ENCODE peak calls at places on chromosomes 5 and 9, in six cellular contexts. U is HepG2, G is A549, Y is upper lobe of left lung, N is K562, S is GM12878. L is an unnamed sample.

GRCh38 chr5:142798099-142798768 is 28.1 kb downstream of the ARHGAP26 start:
- ATAC-seq in S (no peak), G (no peak), U (no peak), N (no peak), Y (peak; percentile 85), L (peak; percentile 72)

GRCh38 chr5:96031180-96031579 is 69.5 kb upstream of the ELL2 start:
- ATAC-seq in G (no peak), Y (no peak), S (no peak), N (no peak), U (no peak), L (no peak)

GRCh38 chr5:94422819-94423218 is 195.6 kb downstream of the KIAA0825 start:
- ATAC-seq in N (no peak), U (no peak), G (no peak), S (no peak), Y (no peak), L (no peak)

GRCh38 chr5:150394103-150394502 is 18.6 kb downstream of the CD74 start:
- ATAC-seq in S (peak; percentile 57), N (no peak), Y (no peak), U (no peak), G (no peak), L (no peak)

GRCh38 chr9:74771672-74772071 is 116.0 kb downstream of the TRPM6 start:
- ATAC-seq in U (no peak), Y (no peak), S (no peak), G (no peak), N (no peak), L (no peak)

GRCh38 chr5:59238126-59238902 is 655.2 kb downstream of the PDE4D start:
- ATAC-seq in S (peak; percentile 80), N (no peak), Y (no peak), G (no peak), U (no peak), L (no peak)

GRCh38 chr9:99019523-99020331 is 76.0 kb downstream of the COL15A1 start:
- ATAC-seq in S (no peak), Y (no peak), N (no peak), U (no peak), G (peak; percentile 79), L (peak; percentile 87)

GRCh38 chr5:147918899-147919298 is 12.6 kb upstream of the C5orf46 start:
- ATAC-seq in S (no peak), U (no peak), Y (no peak), N (no peak), G (no peak), L (no peak)

GRCh38 chr9:84261082-84261746 is 79.3 kb downstream of the SLC28A3 start:
- ATAC-seq in S (peak; percentile 96), U (peak; percentile 97), N (peak; percentile 97), G (peak; percentile 93), Y (peak; percentile 88), L (peak; percentile 89)

GRCh38 chr9:36007309-36007708 is 29.4 kb upstream of the RECK start:
- ATAC-seq in U (no peak), Y (no peak), S (peak; percentile 82), N (no peak), G (no peak), L (no peak)

GRCh38 chr5:92911293-92911692 is 669.7 kb downstream of the NR2F1-AS1 start:
- ATAC-seq in G (no peak), S (no peak), U (no peak), Y (no peak), N (no peak), L (no peak)

GRCh38 chr9:105118646-105119045 is 125.8 kb upstream of the SLC44A1 start:
- ATAC-seq in G (no peak), N (no peak), U (no peak), S (no peak), Y (no peak), L (no peak)

GRCh38 chr9:79012561-79012960 is 559.2 kb upstream of the TLE4 start:
- ATAC-seq in N (no peak), Y (no peak), G (no peak), S (no peak), U (no peak), L (no peak)

GRCh38 chr5:73663161-73663859 is 37.3 kb downstream of the ARHGEF28 start:
- ATAC-seq in G (peak; percentile 40), N (no peak), S (peak; percentile 12), Y (peak; percentile 46), U (peak; percentile 95), L (no peak)

GRCh38 chr5:83516962-83517750 is 45.6 kb downstream of the VCAN start:
- ATAC-seq in N (no peak), U (no peak), G (no peak), S (no peak), Y (no peak), L (no peak)

GRCh38 chr9:127178646-127179632 is 56.5 kb upstream of the ANGPTL2 start:
- ATAC-seq in S (no peak), N (no peak), Y (no peak), G (no peak), U (no peak), L (peak; percentile 26)

GRCh38 chr5:73280386-73280785 is 107.4 kb downstream of the TMEM174 start:
- ATAC-seq in U (no peak), N (no peak), S (no peak), G (no peak), Y (peak; percentile 86), L (peak; percentile 60)

GRCh38 chr5:137825165-137825564 is 42.5 kb upstream of the MYOT start:
- ATAC-seq in S (no peak), Y (no peak), N (no peak), G (peak; percentile 57), U (no peak), L (no peak)

GRCh38 chr5:131104169-131104775 is 60.8 kb downstream of the HINT1 start:
- ATAC-seq in N (no peak), G (no peak), Y (no peak), S (no peak), U (no peak), L (no peak)

GRCh38 chr9:91348191-91348790 is 13.4 kb downstream of the AUH start:
- ATAC-seq in N (no peak), U (no peak), Y (no peak), S (no peak), G (no peak), L (no peak)

GRCh38 chr5:36606052-36606436 is 362 bp upstream of the SLC1A3 start:
- ATAC-seq in N (no peak), G (no peak), U (no peak), Y (no peak), S (no peak), L (peak; percentile 42)

GRCh38 chr5:112201141-112201540 is 217.9 kb downstream of the EPB41L4A start:
- ATAC-seq in Y (no peak), N (no peak), S (no peak), G (no peak), U (no peak), L (no peak)

GRCh38 chr5:134758176-134758503 is 439 bp upstream of the DDX46 start:
- ATAC-seq in G (peak; percentile 76), S (no peak), U (peak; percentile 67), Y (peak; percentile 19), N (peak; percentile 52), L (peak; percentile 42)

GRCh38 chr9:23326597-23326996 is 499.4 kb downstream of the ELAVL2 start:
- ATAC-seq in S (no peak), G (no peak), N (no peak), Y (no peak), U (no peak), L (no peak)

GRCh38 chr5:143527808-143528207 is 124.3 kb upstream of the NR3C1 start:
- ATAC-seq in S (peak; percentile 67), Y (no peak), U (no peak), G (no peak), N (no peak), L (no peak)

GRCh38 chr9:110745656-110746055 is 77.1 kb downstream of the MUSK start:
- ATAC-seq in S (peak; percentile 22), U (no peak), N (no peak), G (peak; percentile 30), Y (no peak), L (peak; percentile 11)

GRCh38 chr9:113359385-113359784 is 10.0 kb downstream of the BSPRY start:
- ATAC-seq in S (no peak), G (no peak), Y (no peak), U (no peak), N (no peak), L (no peak)

GRCh38 chr9:76984476-76984875 is 35.0 kb upstream of the FOXB2 start:
- ATAC-seq in N (no peak), G (no peak), Y (no peak), S (no peak), U (no peak), L (no peak)

GRCh38 chr5:100693481-100693880 is 158.3 kb downstream of the FAM174A start:
- ATAC-seq in N (no peak), S (no peak), G (no peak), Y (no peak), U (no peak), L (no peak)

GRCh38 chr5:104611419-104611818 is 1048.8 kb upstream of the NUDT12 start:
- ATAC-seq in G (no peak), Y (no peak), U (no peak), S (no peak), N (no peak), L (no peak)
- TF ChIP-seq EP300 in G (no peak), Y (no peak), U (no peak), S (no peak), N (no peak), L (no peak)

DNA sequence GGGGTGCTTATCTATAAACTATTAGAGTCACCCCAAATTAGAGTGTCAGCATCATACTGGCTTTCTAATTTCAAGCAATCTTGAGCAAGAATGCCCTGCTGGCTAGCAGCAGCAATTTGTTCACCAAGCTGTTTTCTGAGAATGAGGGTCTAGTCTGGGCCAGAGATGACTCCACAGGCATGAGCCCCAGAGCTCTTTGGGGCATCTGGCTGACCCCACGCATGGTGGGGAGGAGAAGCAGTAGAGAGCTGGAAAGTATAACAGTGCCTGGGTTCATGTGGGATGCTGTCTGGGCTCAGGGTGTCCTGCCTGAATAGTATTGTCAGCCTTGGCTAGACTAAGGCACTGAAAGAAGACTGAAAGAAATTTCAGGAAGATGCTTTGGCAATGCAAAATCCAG is 64.9 kb downstream of the C6 start:
- ATAC-seq in U (no peak), N (no peak), G (no peak), S (no peak), Y (no peak), L (peak; percentile 22)
- H3K27ac ChIP-seq in U (no peak overlapping the region), N (no peak overlapping the region), G (no peak overlapping the region), S (no peak overlapping the region), Y (no peak overlapping the region), L (no peak overlapping the region)

DNA sequence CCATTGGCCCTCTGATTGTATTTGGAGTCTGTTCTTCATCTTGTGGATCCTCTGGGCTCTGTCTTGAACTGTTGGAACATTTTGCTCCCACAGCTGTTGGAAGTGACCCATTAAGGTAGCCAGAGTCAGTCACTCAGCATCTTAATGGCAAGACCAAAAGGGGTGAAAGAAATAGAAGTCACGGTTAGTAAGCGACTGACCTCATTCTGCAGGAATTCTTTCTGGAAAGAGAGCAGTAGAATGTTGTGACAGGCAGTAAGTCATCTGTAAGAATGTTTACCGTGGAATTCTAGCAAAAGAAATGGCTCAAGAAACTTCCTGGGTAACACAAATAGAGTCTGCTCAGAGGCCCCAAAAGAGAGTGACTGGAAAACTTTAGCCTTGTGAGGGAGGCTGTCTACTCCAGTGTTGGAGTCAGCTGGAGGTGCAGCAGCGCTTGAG is 28.6 kb upstream of the TNC start:
- ATAC-seq in Y (no peak), U (no peak), G (peak; percentile 50), S (no peak), N (no peak), L (peak; percentile 95)
- TF ChIP-seq EP300 in Y (no peak), U (no peak), G (no peak), S (no peak), N (no peak), L (peak; percentile 46)

DNA sequence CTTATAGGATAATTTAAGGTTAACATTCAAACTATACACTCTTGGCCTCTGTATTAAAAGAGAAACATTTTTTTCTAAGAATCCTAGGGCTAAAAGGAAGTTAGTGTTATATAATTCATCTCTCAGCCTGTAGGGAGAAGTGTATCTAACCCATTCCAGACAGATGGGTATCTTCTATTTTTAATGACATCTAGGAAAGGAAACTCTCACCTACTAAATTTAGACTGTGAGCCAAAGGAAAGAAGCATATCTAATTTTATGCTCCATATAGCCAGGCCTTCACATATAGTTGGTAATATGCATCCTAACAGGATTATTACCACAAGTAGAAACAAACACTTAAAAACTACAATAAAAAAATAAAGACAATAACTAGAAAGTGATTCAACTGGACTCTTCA is 39.6 kb downstream of the SCAI start:
- ATAC-seq in Y (no peak), U (no peak), S (no peak), N (no peak), G (no peak), L (no peak)
- H3K27ac ChIP-seq in Y (no peak overlapping the region), U (no peak overlapping the region), S (no peak overlapping the region), N (no peak overlapping the region), G (no peak overlapping the region), L (no peak overlapping the region)

L was measured in gastroesophageal sphincter.